ENCODE peak calls at places on chromosomes 6 and 20, in four cellular contexts. One of them, this sample, is unnamed.

GRCh38 chr6:116954938-116955337 is 77.9 kb downstream of the RFX6 start:
- DNase-seq in astrocyte of the cerebellum: no peak
- DNase-seq in brain microvascular endothelial cell: no peak
- DNase-seq in HL-60: no peak
- DNase-seq in this sample: no peak

GRCh38 chr6:95785785-95786184 is 208.4 kb downstream of the MANEA start:
- DNase-seq in astrocyte of the cerebellum: no peak
- DNase-seq in brain microvascular endothelial cell: no peak
- DNase-seq in HL-60: no peak
- DNase-seq in this sample: no peak

GRCh38 chr6:52840763-52841585 is at the start of gene GSTA5:
- DNase-seq in astrocyte of the cerebellum: peak
- DNase-seq in brain microvascular endothelial cell: no peak
- DNase-seq in HL-60: no peak
- DNase-seq in this sample: no peak

GRCh38 chr20:7883309-7883708 is 56.9 kb downstream of the HAO1 start:
- DNase-seq in astrocyte of the cerebellum: no peak
- DNase-seq in brain microvascular endothelial cell: no peak
- DNase-seq in HL-60: no peak
- DNase-seq in this sample: no peak

GRCh38 chr6:69138893-69139494 is 503.9 kb downstream of the ADGRB3 start:
- DNase-seq in astrocyte of the cerebellum: no peak
- DNase-seq in brain microvascular endothelial cell: peak
- DNase-seq in HL-60: no peak
- DNase-seq in this sample: no peak

GRCh38 chr6:109978174-109979032 is at the start of gene GPR6:
- DNase-seq in astrocyte of the cerebellum: peak
- DNase-seq in brain microvascular endothelial cell: peak
- DNase-seq in HL-60: peak
- DNase-seq in this sample: no peak

GRCh38 chr6:49384913-49385312 is 78.1 kb downstream of the MMUT start:
- DNase-seq in astrocyte of the cerebellum: no peak
- DNase-seq in brain microvascular endothelial cell: no peak
- DNase-seq in HL-60: no peak
- DNase-seq in this sample: no peak

GRCh38 chr6:32604434-32604877 is 14.8 kb upstream of the HLA-DRB1 start:
- DNase-seq in astrocyte of the cerebellum: no peak
- DNase-seq in brain microvascular endothelial cell: no peak
- DNase-seq in HL-60: no peak
- DNase-seq in this sample: peak

GRCh38 chr6:114364295-114364694 is 21.5 kb upstream of the HS3ST5 start:
- DNase-seq in astrocyte of the cerebellum: peak
- DNase-seq in brain microvascular endothelial cell: peak
- DNase-seq in HL-60: no peak
- DNase-seq in this sample: no peak

GRCh38 chr6:110812719-110813118 is 2.5 kb downstream of the CDK19 start:
- DNase-seq in astrocyte of the cerebellum: no peak
- DNase-seq in brain microvascular endothelial cell: no peak
- DNase-seq in HL-60: no peak
- DNase-seq in this sample: no peak

GRCh38 chr6:16438677-16439615 is 200.6 kb downstream of the GMPR start:
- DNase-seq in astrocyte of the cerebellum: no peak
- DNase-seq in brain microvascular endothelial cell: peak
- DNase-seq in HL-60: no peak
- DNase-seq in this sample: no peak

GRCh38 chr6:136173519-136174507 is 76.3 kb downstream of the MTFR2 start:
- DNase-seq in astrocyte of the cerebellum: no peak
- DNase-seq in brain microvascular endothelial cell: peak
- DNase-seq in HL-60: no peak
- DNase-seq in this sample: no peak

GRCh38 chr6:10510592-10511367 is 10.4 kb upstream of the GCNT2 start:
- DNase-seq in astrocyte of the cerebellum: no peak
- DNase-seq in brain microvascular endothelial cell: peak
- DNase-seq in HL-60: no peak
- DNase-seq in this sample: no peak

GRCh38 chr6:10598084-10598960 is 77.2 kb downstream of the GCNT2 start:
- DNase-seq in astrocyte of the cerebellum: no peak
- DNase-seq in brain microvascular endothelial cell: no peak
- DNase-seq in HL-60: peak
- DNase-seq in this sample: no peak

GRCh38 chr20:57288676-57289075 is 22.2 kb upstream of the BMP7 start:
- DNase-seq in astrocyte of the cerebellum: no peak
- DNase-seq in brain microvascular endothelial cell: no peak
- DNase-seq in HL-60: no peak
- DNase-seq in this sample: no peak

GRCh38 chr20:8914421-8914820 is 154.5 kb upstream of the PLCB4 start:
- DNase-seq in astrocyte of the cerebellum: no peak
- DNase-seq in brain microvascular endothelial cell: no peak
- DNase-seq in HL-60: no peak
- DNase-seq in this sample: no peak

GRCh38 chr6:39937686-39938333 is 3.5 kb upstream of the MOCS1 start:
- DNase-seq in astrocyte of the cerebellum: no peak
- DNase-seq in brain microvascular endothelial cell: no peak
- DNase-seq in HL-60: no peak
- DNase-seq in this sample: no peak

GRCh38 chr6:45607818-45608217 is 230.1 kb upstream of the SUPT3H start:
- DNase-seq in astrocyte of the cerebellum: no peak
- DNase-seq in brain microvascular endothelial cell: no peak
- DNase-seq in HL-60: no peak
- DNase-seq in this sample: no peak

GRCh38 chr6:25635886-25636317 is 16.1 kb upstream of the SCGN start:
- DNase-seq in astrocyte of the cerebellum: no peak
- DNase-seq in brain microvascular endothelial cell: no peak
- DNase-seq in HL-60: no peak
- DNase-seq in this sample: no peak

GRCh38 chr20:19880256-19881079 is 122.4 kb downstream of the RIN2 start:
- DNase-seq in astrocyte of the cerebellum: no peak
- DNase-seq in brain microvascular endothelial cell: peak
- DNase-seq in HL-60: no peak
- DNase-seq in this sample: no peak

GRCh38 chr6:22239261-22239660 is 57.6 kb downstream of the PRL start:
- DNase-seq in astrocyte of the cerebellum: no peak
- DNase-seq in brain microvascular endothelial cell: no peak
- DNase-seq in HL-60: no peak
- DNase-seq in this sample: no peak

GRCh38 chr20:42779216-42779615 is 410.5 kb downstream of the PTPRT start:
- DNase-seq in astrocyte of the cerebellum: no peak
- DNase-seq in brain microvascular endothelial cell: no peak
- DNase-seq in HL-60: no peak
- DNase-seq in this sample: no peak

GRCh38 chr20:6519556-6519955 is 247.9 kb upstream of the BMP2 start:
- DNase-seq in astrocyte of the cerebellum: peak
- DNase-seq in brain microvascular endothelial cell: peak
- DNase-seq in HL-60: no peak
- DNase-seq in this sample: no peak

GRCh38 chr20:44990425-44990824 is 24.1 kb downstream of the STK4 start:
- DNase-seq in astrocyte of the cerebellum: no peak
- DNase-seq in brain microvascular endothelial cell: no peak
- DNase-seq in HL-60: no peak
- DNase-seq in this sample: no peak

GRCh38 chr20:7702141-7702540 is 238.1 kb downstream of the HAO1 start:
- DNase-seq in astrocyte of the cerebellum: no peak
- DNase-seq in brain microvascular endothelial cell: no peak
- DNase-seq in HL-60: no peak
- DNase-seq in this sample: no peak

GRCh38 chr6:70667256-70667710 is 400 bp upstream of the SMAP1 start:
- DNase-seq in astrocyte of the cerebellum: no peak
- DNase-seq in brain microvascular endothelial cell: no peak
- DNase-seq in HL-60: no peak
- DNase-seq in this sample: no peak

GRCh38 chr6:98644063-98644462 is 190.3 kb upstream of the POU3F2 start:
- DNase-seq in astrocyte of the cerebellum: no peak
- DNase-seq in brain microvascular endothelial cell: no peak
- DNase-seq in HL-60: no peak
- DNase-seq in this sample: no peak

GRCh38 chr20:63521602-63522001 is 1.0 kb downstream of the PPDPF start:
- DNase-seq in astrocyte of the cerebellum: no peak
- DNase-seq in brain microvascular endothelial cell: no peak
- DNase-seq in HL-60: no peak
- DNase-seq in this sample: no peak

GRCh38 chr20:24472426-24472825 is 3.0 kb downstream of the SYNDIG1 start:
- DNase-seq in astrocyte of the cerebellum: no peak
- DNase-seq in brain microvascular endothelial cell: no peak
- DNase-seq in HL-60: no peak
- DNase-seq in this sample: no peak

GRCh38 chr6:39280247-39280731 is 33.9 kb downstream of the KCNK17 start:
- DNase-seq in astrocyte of the cerebellum: no peak
- DNase-seq in brain microvascular endothelial cell: peak
- DNase-seq in HL-60: no peak
- DNase-seq in this sample: no peak

GRCh38 chr20:57231951-57232428 is 34.5 kb downstream of the BMP7 start:
- DNase-seq in astrocyte of the cerebellum: no peak
- DNase-seq in brain microvascular endothelial cell: no peak
- DNase-seq in HL-60: no peak
- DNase-seq in this sample: no peak

GRCh38 chr6:74018825-74019224 is 322.8 kb downstream of the CD109 start:
- DNase-seq in astrocyte of the cerebellum: no peak
- DNase-seq in brain microvascular endothelial cell: peak
- DNase-seq in HL-60: no peak
- DNase-seq in this sample: no peak

GRCh38 chr20:38973546-38974120 is 11.5 kb downstream of the DHX35 start:
- DNase-seq in astrocyte of the cerebellum: peak
- DNase-seq in brain microvascular endothelial cell: peak
- DNase-seq in HL-60: no peak
- DNase-seq in this sample: no peak

GRCh38 chr6:149363154-149363553 is 36.9 kb upstream of the SUMO4 start:
- DNase-seq in astrocyte of the cerebellum: no peak
- DNase-seq in brain microvascular endothelial cell: no peak
- DNase-seq in HL-60: no peak
- DNase-seq in this sample: no peak

GRCh38 chr6:166627875-166628849 is 1.1 kb upstream of the RPS6KA2 start:
- DNase-seq in astrocyte of the cerebellum: no peak
- DNase-seq in brain microvascular endothelial cell: no peak
- DNase-seq in HL-60: peak
- DNase-seq in this sample: no peak

GRCh38 chr20:35463455-35464300 is 8.3 kb downstream of the CEP250 start:
- DNase-seq in astrocyte of the cerebellum: peak
- DNase-seq in brain microvascular endothelial cell: peak
- DNase-seq in HL-60: no peak
- DNase-seq in this sample: peak

GRCh38 chr20:56328861-56329260 is 29.9 kb upstream of the FAM210B start:
- DNase-seq in astrocyte of the cerebellum: no peak
- DNase-seq in brain microvascular endothelial cell: peak
- DNase-seq in HL-60: no peak
- DNase-seq in this sample: no peak

GRCh38 chr6:8857160-8857559 is 421.8 kb upstream of the SLC35B3 start:
- DNase-seq in astrocyte of the cerebellum: no peak
- DNase-seq in brain microvascular endothelial cell: no peak
- DNase-seq in HL-60: no peak
- DNase-seq in this sample: no peak

GRCh38 chr20:13493143-13493542 is 145.6 kb downstream of the TASP1 start:
- DNase-seq in astrocyte of the cerebellum: no peak
- DNase-seq in brain microvascular endothelial cell: no peak
- DNase-seq in HL-60: no peak
- DNase-seq in this sample: no peak

GRCh38 chr6:37624606-37625574 is 72.8 kb downstream of the MDGA1 start:
- DNase-seq in astrocyte of the cerebellum: no peak
- DNase-seq in brain microvascular endothelial cell: no peak
- DNase-seq in HL-60: no peak
- DNase-seq in this sample: no peak
- H3K4me3 ChIP-seq in astrocyte of the cerebellum: no peak
- H3K4me3 ChIP-seq in brain microvascular endothelial cell: no peak
- H3K4me3 ChIP-seq in HL-60: no peak
- H3K4me3 ChIP-seq in this sample: no peak

DNA sequence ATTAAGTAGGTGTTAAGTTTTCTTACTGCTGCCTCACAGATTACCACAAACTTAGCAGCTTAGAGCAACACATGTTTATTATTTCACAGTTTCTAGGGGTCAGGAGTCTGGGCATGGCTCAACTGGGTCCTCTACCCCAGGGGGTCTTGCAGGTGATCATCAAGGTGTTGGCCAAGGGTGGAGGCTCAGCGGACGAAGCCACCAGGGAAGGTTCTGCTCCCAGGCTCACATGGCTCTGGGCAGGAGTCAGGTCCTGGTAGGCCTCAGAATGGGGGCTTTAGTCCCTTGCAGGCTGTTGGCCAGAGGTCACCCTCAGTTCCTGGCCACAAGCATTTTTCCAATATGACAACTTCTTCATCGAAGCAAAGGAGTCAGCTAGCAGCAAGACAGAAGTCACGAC is 362.5 kb downstream of the PREX1 start:
- DNase-seq in astrocyte of the cerebellum: no peak
- DNase-seq in brain microvascular endothelial cell: no peak
- DNase-seq in HL-60: no peak
- DNase-seq in this sample: no peak
- TF ChIP-seq CTCF in astrocyte of the cerebellum: no peak
- TF ChIP-seq CTCF in brain microvascular endothelial cell: no peak
- TF ChIP-seq CTCF in HL-60: no peak
- TF ChIP-seq CTCF in this sample: no peak

GRCh38 chr6:36860126-36860525 is 14.5 kb downstream of the PPIL1 start:
- DNase-seq in astrocyte of the cerebellum: no peak
- DNase-seq in brain microvascular endothelial cell: no peak
- DNase-seq in HL-60: no peak
- DNase-seq in this sample: no peak
- H3K4me3 ChIP-seq in astrocyte of the cerebellum: no peak
- H3K4me3 ChIP-seq in brain microvascular endothelial cell: no peak
- H3K4me3 ChIP-seq in HL-60: no peak
- H3K4me3 ChIP-seq in this sample: no peak

DNA sequence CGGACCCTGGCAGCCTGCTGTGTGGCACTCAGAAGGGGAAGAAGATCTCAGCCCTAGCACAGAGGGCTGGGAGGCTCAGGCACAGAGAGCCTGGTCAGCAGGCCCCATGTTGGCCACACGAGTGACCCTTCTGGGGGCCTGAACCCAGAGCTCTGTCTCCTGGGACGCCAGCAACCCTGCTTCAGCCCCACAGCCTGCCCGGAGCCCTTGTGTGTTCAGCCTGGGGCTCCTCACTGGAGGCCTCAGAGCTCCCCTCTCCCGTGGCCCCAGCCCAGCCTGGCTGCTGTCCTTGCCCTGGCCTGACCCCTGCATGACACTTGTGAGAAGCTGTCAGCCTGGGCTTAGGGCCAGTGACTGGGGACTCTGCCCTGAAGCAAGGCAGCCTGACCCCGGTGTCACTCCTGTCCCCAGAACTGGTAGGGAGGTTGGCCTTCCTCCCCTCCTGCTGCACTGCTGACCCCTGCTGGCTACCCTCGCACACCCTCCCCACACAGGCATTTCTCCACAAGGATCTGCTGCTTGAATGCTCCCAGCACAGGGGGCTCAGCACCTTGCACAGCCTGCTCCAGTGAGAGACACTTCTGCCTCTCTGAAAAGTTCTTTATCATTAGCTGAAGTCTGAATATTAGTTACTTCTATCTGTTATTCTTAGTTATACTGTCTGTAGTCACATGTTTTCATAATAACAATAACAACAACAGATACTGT is 15.4 kb upstream of the IP6K3 start:
- DNase-seq in astrocyte of the cerebellum: no peak
- DNase-seq in brain microvascular endothelial cell: peak
- DNase-seq in HL-60: peak
- DNase-seq in this sample: no peak
- TF ChIP-seq CTCF in astrocyte of the cerebellum: peak
- TF ChIP-seq CTCF in brain microvascular endothelial cell: peak
- TF ChIP-seq CTCF in HL-60: peak
- TF ChIP-seq CTCF in this sample: peak

This sample was measured in GM12864.